ENCODE peak calls at places on chromosomes 11 and 22, in seven cellular contexts. P is GM12864, O is cardiac fibroblast, V is SK-N-SH, A is fibroblast of mammary gland, B is sigmoid colon, L is tibial artery. D is an unnamed sample.

GRCh38 chr11:108866781-108867180 is 201.9 kb downstream of the DDX10 start:
- DNase-seq in P (no peak), O (no peak), V (no peak), A (no peak), B (no peak), L (no peak), D (no peak)

GRCh38 chr22:40426671-40427070 is 56.3 kb downstream of the SGSM3 start:
- DNase-seq in P (no peak), O (peak), V (no peak), A (peak), B (peak), L (no peak), D (no peak)

GRCh38 chr11:2771758-2772466 is 72.1 kb upstream of the KCNQ1OT1 start:
- DNase-seq in P (no peak), O (no peak), V (no peak), A (no peak), B (peak), L (peak), D (peak)

GRCh38 chr22:50247748-50248147 is 2.9 kb upstream of the TUBGCP6 start:
- DNase-seq in P (no peak), O (peak), V (peak), A (peak), B (no peak), L (no peak), D (no peak)

GRCh38 chr22:46750861-46751260 is 11.6 kb upstream of the TBC1D22A start:
- DNase-seq in P (no peak), O (no peak), V (no peak), A (no peak), B (no peak), L (no peak), D (no peak)

GRCh38 chr11:128026596-128026995 is 560.8 kb downstream of the ETS1 start:
- DNase-seq in P (no peak), O (peak), V (no peak), A (peak), B (no peak), L (peak), D (no peak)

GRCh38 chr22:43567691-43568308 is 156.0 kb downstream of the MPPED1 start:
- DNase-seq in P (no peak), O (no peak), V (no peak), A (no peak), B (no peak), L (no peak), D (no peak)

GRCh38 chr11:100719362-100719761 is 32.3 kb downstream of the ARHGAP42 start:
- DNase-seq in P (no peak), O (peak), V (no peak), A (peak), B (no peak), L (no peak), D (no peak)

GRCh38 chr11:2348986-2349385 is 28.1 kb upstream of the CD81 start:
- DNase-seq in P (no peak), O (peak), V (no peak), A (peak), B (no peak), L (no peak), D (no peak)

GRCh38 chr11:130513132-130513531 is 64.7 kb downstream of the ADAMTS15 start:
- DNase-seq in P (no peak), O (no peak), V (no peak), A (peak), B (peak), L (no peak), D (no peak)

GRCh38 chr11:47391077-47391583 is 12.8 kb upstream of the SPI1 start:
- DNase-seq in P (no peak), O (no peak), V (no peak), A (no peak), B (peak), L (no peak), D (no peak)

GRCh38 chr22:37726240-37726887 is 29.5 kb downstream of the TRIOBP start:
- DNase-seq in P (no peak), O (peak), V (no peak), A (peak), B (no peak), L (no peak), D (no peak)

GRCh38 chr11:96125400-96125799 is 201.5 kb upstream of the MTMR2 start:
- DNase-seq in P (no peak), O (no peak), V (no peak), A (no peak), B (no peak), L (no peak), D (no peak)

GRCh38 chr11:14974723-14975587 is 2.8 kb upstream of the CALCA start:
- DNase-seq in P (no peak), O (peak), V (peak), A (peak), B (no peak), L (no peak), D (no peak)

GRCh38 chr11:17552392-17553248 is 5.6 kb downstream of the OTOG start:
- DNase-seq in P (no peak), O (no peak), V (no peak), A (no peak), B (peak), L (no peak), D (no peak)

GRCh38 chr11:71112454-71112853 is 139.9 kb downstream of the SHANK2 start:
- DNase-seq in P (no peak), O (no peak), V (no peak), A (no peak), B (no peak), L (no peak), D (no peak)

GRCh38 chr11:12598330-12599256 is 75.6 kb upstream of the TEAD1 start:
- DNase-seq in P (no peak), O (peak), V (no peak), A (peak), B (no peak), L (peak), D (no peak)

GRCh38 chr22:34702279-34702678 is 363.7 kb upstream of the ISX start:
- DNase-seq in P (no peak), O (no peak), V (no peak), A (no peak), B (no peak), L (no peak), D (no peak)

GRCh38 chr11:9396752-9397151 is 12.3 kb downstream of the IPO7 start:
- DNase-seq in P (peak), O (no peak), V (no peak), A (no peak), B (no peak), L (no peak), D (no peak)

GRCh38 chr11:18046116-18046777 is at the start of gene TPH1:
- DNase-seq in P (no peak), O (peak), V (peak), A (peak), B (no peak), L (peak), D (no peak)

GRCh38 chr11:12205330-12205729 is 94.9 kb downstream of the MICAL2 start:
- DNase-seq in P (no peak), O (peak), V (no peak), A (peak), B (no peak), L (no peak), D (no peak)

GRCh38 chr22:37442537-37442936 is 15.3 kb upstream of the ELFN2 start:
- DNase-seq in P (no peak), O (peak), V (no peak), A (peak), B (no peak), L (no peak), D (no peak)

GRCh38 chr22:49514656-49515055 is 313.0 kb downstream of the BRD1 start:
- DNase-seq in P (no peak), O (no peak), V (no peak), A (no peak), B (no peak), L (no peak), D (no peak)

GRCh38 chr11:44751066-44751465 is 24.3 kb downstream of the TSPAN18 start:
- DNase-seq in P (no peak), O (no peak), V (no peak), A (no peak), B (no peak), L (peak), D (peak)

GRCh38 chr11:112320668-112321067 is 60.0 kb upstream of the PLET1 start:
- DNase-seq in P (no peak), O (peak), V (no peak), A (peak), B (peak), L (peak), D (peak)

GRCh38 chr22:39508393-39508792 is 6.3 kb downstream of the MIEF1 start:
- DNase-seq in P (no peak), O (no peak), V (no peak), A (no peak), B (no peak), L (no peak), D (no peak)

GRCh38 chr11:119592642-119593041 is 136.4 kb downstream of the NECTIN1 start:
- DNase-seq in P (no peak), O (no peak), V (no peak), A (peak), B (peak), L (peak), D (no peak)

GRCh38 chr11:704799-705645 is 1.0 kb upstream of the EPS8L2 start:
- DNase-seq in P (no peak), O (no peak), V (peak), A (no peak), B (peak), L (no peak), D (no peak)

GRCh38 chr22:17237031-17237668 is 17.9 kb upstream of the ADA2 start:
- DNase-seq in P (peak), O (no peak), V (no peak), A (no peak), B (no peak), L (no peak), D (no peak)
- H3K4me3 ChIP-seq in P (peak), O (no peak), V (no peak), A (no peak), B (no peak), L (no peak), D (no peak)

DNA sequence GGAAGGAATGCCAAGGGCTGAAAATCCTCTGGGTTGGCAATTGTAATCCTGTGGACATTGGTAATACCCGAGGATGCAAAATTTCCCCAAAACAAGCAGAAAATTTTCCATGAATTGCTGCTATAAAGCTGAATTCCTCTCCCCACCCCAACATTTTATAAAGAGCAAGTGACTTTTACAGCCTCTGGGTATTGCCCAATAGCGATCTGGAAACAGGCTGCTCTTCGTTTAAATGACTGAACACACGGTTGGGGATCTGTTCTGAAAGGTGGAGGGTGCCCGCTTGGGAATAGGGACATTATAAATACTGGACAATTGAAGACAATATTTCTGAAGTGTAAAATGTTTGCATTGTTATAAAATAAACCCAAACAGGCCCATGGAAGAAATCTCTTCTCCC is 20.6 kb downstream of the EHF start:
- DNase-seq in P (no peak), O (no peak), V (no peak), A (no peak), B (no peak), L (no peak), D (no peak)
- H3K4me3 ChIP-seq in P (no peak), O (no peak), V (no peak), A (no peak), B (no peak), L (no peak), D (no peak)

GRCh38 chr11:20156876-20157613 is 3.2 kb downstream of the DBX1 start:
- DNase-seq in P (peak), O (no peak), V (no peak), A (no peak), B (no peak), L (no peak), D (no peak)
- H3K4me3 ChIP-seq in P (peak), O (no peak), V (no peak), A (no peak), B (no peak), L (no peak), D (peak)

DNA sequence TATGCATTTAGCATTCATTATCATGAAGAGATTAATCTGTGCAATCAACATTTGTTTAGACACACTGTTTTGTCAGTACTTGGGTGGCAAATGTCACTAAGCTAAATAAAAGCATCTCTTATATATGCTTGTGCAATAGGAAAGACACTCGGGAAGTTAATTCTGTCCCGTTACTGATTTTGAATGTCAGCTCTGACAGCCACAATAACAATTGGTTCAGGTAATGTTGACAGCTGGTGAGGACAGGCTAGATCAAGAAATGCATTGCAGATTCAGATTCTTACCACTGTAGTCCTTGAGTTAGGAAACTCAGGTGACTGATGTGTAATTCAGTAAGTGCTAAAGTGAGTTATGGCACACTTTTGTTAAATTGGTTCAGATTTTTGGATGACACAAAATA is 523.8 kb upstream of the FAT3 start:
- DNase-seq in P (no peak), O (no peak), V (no peak), A (no peak), B (no peak), L (no peak), D (no peak)
- H3K4me3 ChIP-seq in P (no peak), O (no peak), V (no peak), A (no peak), B (no peak), L (no peak), D (no peak)

GRCh38 chr22:36374603-36375024 is 13.2 kb downstream of the MYH9 start:
- DNase-seq in P (no peak), O (peak), V (no peak), A (peak), B (no peak), L (no peak), D (no peak)
- H3K4me3 ChIP-seq in P (no peak), O (no peak), V (no peak), A (no peak), B (no peak), L (no peak), D (peak)

GRCh38 chr11:69985654-69986420 is 92.3 kb upstream of the ANO1 start:
- DNase-seq in P (no peak), O (no peak), V (peak), A (no peak), B (no peak), L (no peak), D (no peak)
- H3K4me3 ChIP-seq in P (no peak), O (no peak), V (no peak), A (no peak), B (peak), L (peak), D (peak)

GRCh38 chr11:33691051-33691864 is 9.4 kb downstream of the C11orf91 start:
- DNase-seq in P (no peak), O (no peak), V (no peak), A (no peak), B (no peak), L (no peak), D (no peak)
- H3K4me3 ChIP-seq in P (no peak), O (no peak), V (peak), A (no peak), B (no peak), L (no peak), D (no peak)

GRCh38 chr11:65380460-65381126 is 1.9 kb downstream of the SLC25A45 start:
- DNase-seq in P (no peak), O (no peak), V (no peak), A (no peak), B (no peak), L (no peak), D (no peak)
- H3K4me3 ChIP-seq in P (no peak), O (no peak), V (no peak), A (no peak), B (no peak), L (no peak), D (no peak)

DNA sequence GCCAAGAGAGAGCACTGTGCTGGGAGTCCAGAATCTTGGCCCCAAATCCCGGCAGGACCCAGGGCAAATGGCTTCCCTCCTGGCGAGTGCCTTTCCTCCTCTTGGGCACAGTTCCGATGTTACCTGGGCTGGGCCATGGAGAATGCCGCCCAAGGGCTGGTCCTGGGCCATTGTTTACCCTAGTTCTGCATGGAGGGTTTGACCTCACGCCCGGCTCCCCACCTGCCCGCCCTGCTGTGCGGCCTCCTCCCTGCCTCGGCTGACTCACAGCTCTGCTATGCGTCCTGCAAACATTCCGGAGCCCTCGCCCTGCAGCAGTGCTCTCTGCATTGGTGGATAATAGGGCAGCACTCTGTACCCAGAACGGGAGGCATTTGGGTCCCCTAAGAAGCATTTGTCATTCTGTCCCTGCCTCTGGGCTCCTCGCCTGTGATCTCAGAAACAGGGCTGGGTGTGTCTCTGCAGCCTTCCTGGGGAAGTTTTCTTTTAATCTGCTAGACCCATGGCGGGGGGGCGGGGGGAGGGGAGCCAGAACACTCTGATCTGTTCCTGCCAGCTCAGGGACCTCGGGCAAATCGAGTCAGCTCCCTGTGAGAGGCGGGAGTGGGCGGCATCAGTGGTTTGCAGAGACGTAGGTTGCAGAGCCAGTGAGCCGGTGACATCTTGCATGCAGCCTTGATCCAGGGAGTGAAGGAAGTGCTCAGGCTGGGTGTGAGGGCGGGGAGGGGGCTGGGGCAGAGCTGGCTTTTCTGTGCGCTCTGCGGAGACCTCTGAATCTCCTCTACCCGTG is 32.9 kb upstream of the SMIM38 start:
- DNase-seq in P (peak), O (peak), V (peak), A (peak), B (no peak), L (peak), D (no peak)
- H3K4me3 ChIP-seq in P (no peak), O (no peak), V (no peak), A (no peak), B (no peak), L (no peak), D (peak)

GRCh38 chr11:8261921-8262551 is 1.6 kb downstream of the LMO1 start:
- DNase-seq in P (no peak), O (no peak), V (peak), A (no peak), B (peak), L (peak), D (peak)
- H3K4me3 ChIP-seq in P (no peak), O (no peak), V (peak), A (no peak), B (peak), L (peak), D (peak)